ENCODE peak calls at places on chromosomes 4 and X, in nine cellular contexts. One of them, this sample, is unnamed.

GRCh38 chr4:184310171-184310567 is 92.5 kb upstream of the ENPP6 start:
- DNase-seq in WTC11: peak
- DNase-seq in hypothalamus: no peak
- DNase-seq in skeletal muscle cell: no peak
- DNase-seq in iPS-NIHi11: peak
- DNase-seq in upper lobe of right lung: no peak
- DNase-seq in substantia nigra: no peak
- DNase-seq in Jurkat, Clone E6-1: no peak
- DNase-seq in NCI-H345: no peak
- DNase-seq in this sample: peak

GRCh38 chr4:105453550-105454201 is 20.2 kb downstream of the PPA2 start:
- DNase-seq in substantia nigra: no peak
- DNase-seq in hypothalamus: no peak
- DNase-seq in iPS-NIHi11: peak
- DNase-seq in skeletal muscle cell: no peak
- DNase-seq in Jurkat, Clone E6-1: no peak
- DNase-seq in upper lobe of right lung: no peak
- DNase-seq in NCI-H345: no peak
- DNase-seq in WTC11: no peak
- DNase-seq in this sample: peak

GRCh38 chr4:38982356-38983095 is 49.7 kb downstream of the TMEM156 start:
- DNase-seq in skeletal muscle cell: peak
- DNase-seq in iPS-NIHi11: no peak
- DNase-seq in WTC11: no peak
- DNase-seq in hypothalamus: no peak
- DNase-seq in NCI-H345: no peak
- DNase-seq in upper lobe of right lung: no peak
- DNase-seq in Jurkat, Clone E6-1: no peak
- DNase-seq in substantia nigra: no peak
- DNase-seq in this sample: no peak

GRCh38 chrX:79336869-79337815 is 30.0 kb downstream of the ITM2A start:
- DNase-seq in NCI-H345: no peak
- DNase-seq in WTC11: no peak
- DNase-seq in Jurkat, Clone E6-1: no peak
- DNase-seq in skeletal muscle cell: no peak
- DNase-seq in iPS-NIHi11: no peak
- DNase-seq in substantia nigra: no peak
- DNase-seq in hypothalamus: no peak
- DNase-seq in upper lobe of right lung: no peak
- DNase-seq in this sample: peak

GRCh38 chr4:140662082-140662869 is 93.5 kb upstream of the UCP1 start:
- DNase-seq in Jurkat, Clone E6-1: no peak
- DNase-seq in hypothalamus: no peak
- DNase-seq in upper lobe of right lung: no peak
- DNase-seq in substantia nigra: no peak
- DNase-seq in skeletal muscle cell: no peak
- DNase-seq in iPS-NIHi11: no peak
- DNase-seq in NCI-H345: no peak
- DNase-seq in WTC11: no peak
- DNase-seq in this sample: peak

GRCh38 chr4:111362891-111363290 is 740.0 kb upstream of the PITX2 start:
- DNase-seq in Jurkat, Clone E6-1: no peak
- DNase-seq in substantia nigra: no peak
- DNase-seq in hypothalamus: no peak
- DNase-seq in skeletal muscle cell: peak
- DNase-seq in iPS-NIHi11: no peak
- DNase-seq in WTC11: no peak
- DNase-seq in NCI-H345: no peak
- DNase-seq in upper lobe of right lung: no peak
- DNase-seq in this sample: peak

GRCh38 chr4:5824635-5825034 is 68.3 kb downstream of the CRMP1 start:
- DNase-seq in iPS-NIHi11: peak
- DNase-seq in WTC11: peak
- DNase-seq in skeletal muscle cell: no peak
- DNase-seq in hypothalamus: no peak
- DNase-seq in upper lobe of right lung: no peak
- DNase-seq in NCI-H345: peak
- DNase-seq in substantia nigra: no peak
- DNase-seq in Jurkat, Clone E6-1: peak
- DNase-seq in this sample: peak

GRCh38 chr4:18297684-18298083 is 276.1 kb upstream of the LCORL start:
- DNase-seq in WTC11: no peak
- DNase-seq in substantia nigra: no peak
- DNase-seq in iPS-NIHi11: no peak
- DNase-seq in upper lobe of right lung: no peak
- DNase-seq in NCI-H345: no peak
- DNase-seq in hypothalamus: no peak
- DNase-seq in Jurkat, Clone E6-1: no peak
- DNase-seq in skeletal muscle cell: no peak
- DNase-seq in this sample: no peak

GRCh38 chrX:129653985-129654651 is 638 bp downstream of the APLN start:
- DNase-seq in iPS-NIHi11: peak
- DNase-seq in upper lobe of right lung: no peak
- DNase-seq in substantia nigra: no peak
- DNase-seq in WTC11: peak
- DNase-seq in NCI-H345: peak
- DNase-seq in hypothalamus: no peak
- DNase-seq in skeletal muscle cell: no peak
- DNase-seq in Jurkat, Clone E6-1: no peak
- DNase-seq in this sample: no peak

GRCh38 chr4:134365852-134366251 is 164.3 kb upstream of the PABPC4L start:
- DNase-seq in WTC11: no peak
- DNase-seq in substantia nigra: no peak
- DNase-seq in Jurkat, Clone E6-1: no peak
- DNase-seq in upper lobe of right lung: no peak
- DNase-seq in iPS-NIHi11: no peak
- DNase-seq in hypothalamus: no peak
- DNase-seq in NCI-H345: no peak
- DNase-seq in skeletal muscle cell: no peak
- DNase-seq in this sample: no peak

GRCh38 chrX:1045680-1046314 is 166.7 kb downstream of the CRLF2 start:
- DNase-seq in Jurkat, Clone E6-1: no peak
- DNase-seq in iPS-NIHi11: no peak
- DNase-seq in substantia nigra: no peak
- DNase-seq in upper lobe of right lung: no peak
- DNase-seq in WTC11: no peak
- DNase-seq in skeletal muscle cell: no peak
- DNase-seq in NCI-H345: no peak
- DNase-seq in hypothalamus: no peak
- DNase-seq in this sample: no peak

GRCh38 chr4:98851806-98852205 is 77.1 kb downstream of the EIF4E start:
- DNase-seq in NCI-H345: no peak
- DNase-seq in skeletal muscle cell: no peak
- DNase-seq in substantia nigra: no peak
- DNase-seq in Jurkat, Clone E6-1: no peak
- DNase-seq in WTC11: no peak
- DNase-seq in hypothalamus: no peak
- DNase-seq in iPS-NIHi11: peak
- DNase-seq in upper lobe of right lung: no peak
- DNase-seq in this sample: peak

GRCh38 chrX:137313627-137314026 is 252.3 kb upstream of the ZIC3 start:
- DNase-seq in NCI-H345: no peak
- DNase-seq in hypothalamus: no peak
- DNase-seq in substantia nigra: no peak
- DNase-seq in WTC11: no peak
- DNase-seq in skeletal muscle cell: no peak
- DNase-seq in Jurkat, Clone E6-1: no peak
- DNase-seq in upper lobe of right lung: no peak
- DNase-seq in iPS-NIHi11: no peak
- DNase-seq in this sample: no peak

GRCh38 chr4:3452376-3452775 is 10.6 kb downstream of the HGFAC start:
- DNase-seq in upper lobe of right lung: no peak
- DNase-seq in Jurkat, Clone E6-1: no peak
- DNase-seq in substantia nigra: no peak
- DNase-seq in WTC11: peak
- DNase-seq in hypothalamus: no peak
- DNase-seq in skeletal muscle cell: no peak
- DNase-seq in iPS-NIHi11: no peak
- DNase-seq in NCI-H345: no peak
- DNase-seq in this sample: peak

GRCh38 chrX:15359701-15360100 is 24.4 kb upstream of the PIGA start:
- DNase-seq in WTC11: no peak
- DNase-seq in substantia nigra: no peak
- DNase-seq in upper lobe of right lung: no peak
- DNase-seq in hypothalamus: no peak
- DNase-seq in skeletal muscle cell: no peak
- DNase-seq in Jurkat, Clone E6-1: no peak
- DNase-seq in NCI-H345: no peak
- DNase-seq in iPS-NIHi11: no peak
- DNase-seq in this sample: no peak

GRCh38 chr4:147407261-147408045 is 73.4 kb upstream of the EDNRA start:
- DNase-seq in Jurkat, Clone E6-1: peak
- DNase-seq in hypothalamus: no peak
- DNase-seq in skeletal muscle cell: no peak
- DNase-seq in substantia nigra: no peak
- DNase-seq in iPS-NIHi11: peak
- DNase-seq in NCI-H345: no peak
- DNase-seq in upper lobe of right lung: no peak
- DNase-seq in WTC11: peak
- DNase-seq in this sample: peak

GRCh38 chrX:150984164-150984824 is 1.2 kb downstream of the HMGB3 start:
- DNase-seq in NCI-H345: peak
- DNase-seq in skeletal muscle cell: no peak
- DNase-seq in WTC11: no peak
- DNase-seq in iPS-NIHi11: peak
- DNase-seq in hypothalamus: no peak
- DNase-seq in upper lobe of right lung: no peak
- DNase-seq in substantia nigra: no peak
- DNase-seq in Jurkat, Clone E6-1: no peak
- DNase-seq in this sample: no peak

GRCh38 chr4:139666735-139667266 is 1.2 kb downstream of the MGST2 start:
- DNase-seq in hypothalamus: no peak
- DNase-seq in iPS-NIHi11: peak
- DNase-seq in NCI-H345: peak
- DNase-seq in substantia nigra: no peak
- DNase-seq in Jurkat, Clone E6-1: no peak
- DNase-seq in skeletal muscle cell: peak
- DNase-seq in WTC11: no peak
- DNase-seq in upper lobe of right lung: peak
- DNase-seq in this sample: no peak

This sample was measured in mesendoderm.